ENCODE peak calls at places on chromosomes 12 and 14, in five cellular contexts. U is dorsolateral prefrontal cortex, B is type B pancreatic cell, K is WTC11, L is thyroid gland. S is an unnamed sample.

GRCh38 chr12:47190271-47190750 is 110.6 kb upstream of the AMIGO2 start:
- DNase-seq in B (no peak), L (no peak), K (no peak), U (no peak), S (no peak)

GRCh38 chr14:103118663-103119404 is 4.4 kb upstream of the TNFAIP2 start:
- DNase-seq in B (no peak), K (no peak), U (no peak), L (no peak), S (no peak)

GRCh38 chr14:56814468-56815074 is 4.3 kb upstream of the OTX2 start:
- DNase-seq in L (no peak), K (no peak), U (no peak), B (no peak), S (no peak)

GRCh38 chr14:65170768-65171251 is 68.5 kb upstream of the MAX start:
- DNase-seq in U (peak; percentile 78), B (no peak), L (peak; percentile 8), K (peak; percentile 65), S (peak; percentile 52)

GRCh38 chr14:94570440-94570839 is 9.2 kb downstream of the SERPINA4 start:
- DNase-seq in L (no peak), U (no peak), B (no peak), K (no peak), S (no peak)

GRCh38 chr14:23033801-23034497 is 751 bp downstream of the PSMB5 start:
- DNase-seq in U (no peak), L (no peak), K (no peak), B (no peak), S (no peak)

GRCh38 chr12:14892726-14893442 is 7.2 kb upstream of the MGP start:
- DNase-seq in U (peak; percentile 40), B (no peak), K (no peak), L (peak; percentile 53), S (no peak)

GRCh38 chr12:15648564-15648963 is 140.6 kb downstream of the EPS8 start:
- DNase-seq in B (no peak), L (no peak), U (no peak), K (no peak), S (no peak)

GRCh38 chr14:95258156-95258555 is 61.6 kb downstream of the CLMN start:
- DNase-seq in K (no peak), L (no peak), B (no peak), U (no peak), S (no peak)

GRCh38 chr14:69999246-69999645 is 120.0 kb downstream of the SMOC1 start:
- DNase-seq in B (no peak), L (no peak), K (no peak), U (no peak), S (no peak)

GRCh38 chr14:68669101-68669500 is 123.8 kb downstream of the ZFP36L1 start:
- DNase-seq in L (no peak), K (no peak), U (no peak), B (no peak), S (no peak)

GRCh38 chr12:110345176-110345651 is 58.3 kb downstream of the ANAPC7 start:
- DNase-seq in L (peak; percentile 84), B (no peak), K (no peak), U (no peak), S (no peak)

GRCh38 chr12:47527816-47528215 is 178.0 kb downstream of the RPAP3 start:
- DNase-seq in L (no peak), K (no peak), U (no peak), B (no peak), S (no peak)

GRCh38 chr12:41801261-41801660 is 343.4 kb downstream of the GXYLT1 start:
- DNase-seq in K (no peak), B (no peak), U (no peak), L (no peak), S (no peak)

GRCh38 chr12:41795066-41795465 is 349.6 kb downstream of the GXYLT1 start:
- DNase-seq in K (no peak), L (no peak), B (no peak), U (no peak), S (no peak)

GRCh38 chr12:41794341-41794740 is 350.3 kb downstream of the GXYLT1 start:
- DNase-seq in K (no peak), B (no peak), U (no peak), L (no peak), S (no peak)

GRCh38 chr12:41795910-41796309 is 348.8 kb downstream of the GXYLT1 start:
- DNase-seq in L (no peak), K (peak; percentile 55), B (no peak), U (no peak), S (peak; percentile 51)
- TF ChIP-seq CTCF in L (no peak), K (no peak), B (peak; percentile 53), U (no peak), S (no peak)

GRCh38 chr14:71320107-71320733 is 413.0 kb downstream of the PCNX1 start:
- DNase-seq in B (peak; percentile 98), K (peak; percentile 98), L (peak; percentile 99), U (peak; percentile 99), S (peak; percentile 98)

GRCh38 chr14:71324767-71325272 is 417.6 kb downstream of the PCNX1 start:
- DNase-seq in B (no peak), K (no peak), L (no peak), U (no peak), S (no peak)

GRCh38 chr14:71321556-71322315 is 414.5 kb downstream of the PCNX1 start:
- DNase-seq in K (no peak), L (peak; percentile 13), U (no peak), B (no peak), S (no peak)

GRCh38 chr14:71320734-71321555 is 413.7 kb downstream of the PCNX1 start:
- DNase-seq in K (peak; percentile 51), L (peak; percentile 73), B (peak; percentile 76), U (peak; percentile 74), S (peak; percentile 57)

GRCh38 chr14:71322660-71323250 is 415.5 kb downstream of the PCNX1 start:
- DNase-seq in U (no peak), K (no peak), B (no peak), L (peak; percentile 8), S (no peak)
- TF ChIP-seq CTCF in U (peak; percentile 41), K (no peak), B (peak; percentile 34), L (no peak), S (no peak)

GRCh38 chr12:131603106-131604033 is 107.5 kb upstream of the SFSWAP start:
- DNase-seq in K (no peak), U (no peak), L (no peak), B (no peak), S (no peak)
- TF ChIP-seq CTCF in K (no peak), U (no peak), L (no peak), B (no peak), S (no peak)

GRCh38 chr12:69068431-69068830 is 135.5 kb upstream of the CPM start:
- DNase-seq in K (no peak), L (no peak), B (no peak), U (no peak), S (no peak)

GRCh38 chr12:69065804-69066203 is 132.8 kb upstream of the CPM start:
- DNase-seq in B (no peak), K (no peak), L (no peak), U (no peak), S (no peak)

GRCh38 chr12:69066420-69067373 is 133.7 kb upstream of the CPM start:
- DNase-seq in L (peak; percentile 30), B (no peak), K (no peak), U (no peak), S (no peak)

GRCh38 chr12:69069479-69069878 is 136.5 kb upstream of the CPM start:
- DNase-seq in K (no peak), L (no peak), B (no peak), U (no peak), S (no peak)

GRCh38 chr12:69067713-69068112 is 134.7 kb upstream of the CPM start:
- DNase-seq in L (no peak), B (no peak), U (no peak), K (no peak), S (no peak)
- TF ChIP-seq CTCF in L (no peak), B (no peak), U (no peak), K (no peak), S (no peak)

DNA sequence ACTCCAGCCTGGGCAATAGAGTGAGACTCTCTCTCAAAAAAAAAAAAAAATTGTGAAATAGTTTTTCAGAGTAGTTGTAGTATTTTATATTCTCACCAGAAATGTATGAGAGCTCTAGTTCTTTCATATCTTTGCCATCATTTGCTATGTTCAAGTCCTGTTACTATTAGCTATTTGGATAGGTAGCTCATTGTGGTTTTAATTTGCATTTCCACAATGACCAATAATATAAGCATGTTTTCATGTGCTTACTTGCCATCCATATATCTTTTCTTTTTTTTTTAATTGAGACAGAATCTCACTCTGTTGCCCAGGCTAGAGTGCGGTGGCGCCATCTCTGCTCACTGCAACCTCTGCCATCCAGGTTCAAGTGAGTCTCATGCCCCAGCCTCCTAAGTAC is 8.4 kb upstream of the RIPK3 start:
- DNase-seq in B (no peak), K (no peak), U (no peak), L (no peak), S (no peak)
- TF ChIP-seq CTCF in B (no peak), K (no peak), U (no peak), L (no peak), S (no peak)

GRCh38 chr12:57553343-57554202 is 3.7 kb downstream of the KIF5A start:
- DNase-seq in B (no peak), K (no peak), L (no peak), U (no peak), S (peak; percentile 84)

GRCh38 chr12:57552306-57552651 is 2.4 kb downstream of the KIF5A start:
- DNase-seq in K (no peak), U (no peak), L (no peak), B (no peak), S (no peak)

GRCh38 chr12:57554453-57554852 is 4.6 kb downstream of the KIF5A start:
- DNase-seq in U (no peak), K (no peak), L (no peak), B (no peak), S (no peak)

GRCh38 chr12:57551637-57552305 is 1.9 kb downstream of the KIF5A start:
- DNase-seq in B (no peak), U (no peak), L (no peak), K (no peak), S (no peak)

DNA sequence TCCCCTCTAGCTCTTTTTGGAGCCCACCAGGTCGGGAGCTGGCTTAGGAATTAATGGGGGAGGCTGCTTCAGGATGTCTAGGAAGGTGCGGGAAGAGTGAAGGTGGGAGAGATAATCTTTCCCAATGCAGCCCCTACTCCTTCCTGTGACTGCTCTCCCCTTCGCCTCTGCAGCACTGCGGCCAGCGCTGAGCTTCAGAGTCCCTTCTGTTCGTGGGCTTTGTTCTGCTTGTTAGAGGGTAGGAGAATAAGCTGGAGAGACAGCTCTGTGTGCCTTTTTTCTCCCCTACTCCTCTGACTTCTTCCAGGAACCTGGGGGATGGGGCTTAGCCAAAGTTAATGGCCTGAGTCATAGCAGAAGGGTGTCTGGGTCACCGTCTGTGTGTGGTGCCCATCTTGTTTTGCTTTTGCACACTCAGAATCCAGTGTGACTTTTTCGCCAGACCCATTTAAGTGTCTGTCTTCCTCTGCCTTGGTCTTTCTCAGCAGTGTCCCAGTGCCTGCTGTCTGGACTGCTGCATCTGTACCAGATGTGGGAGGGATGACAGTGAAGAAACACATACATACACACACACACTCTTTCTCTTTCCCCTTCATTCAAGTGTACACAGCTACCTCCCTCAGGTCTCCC is 3.0 kb downstream of the KIF5A start:
- DNase-seq in B (no peak), K (no peak), L (no peak), U (no peak), S (no peak)
- TF ChIP-seq CTCF in B (no peak), K (no peak), L (no peak), U (no peak), S (no peak)

GRCh38 chr12:108832730-108833354 is 24.5 kb downstream of the SSH1 start:
- DNase-seq in U (no peak), L (peak; percentile 31), B (no peak), K (no peak), S (no peak)
- TF ChIP-seq CTCF in U (no peak), L (no peak), B (no peak), K (no peak), S (no peak)

GRCh38 chr12:49298160-49298559 is 3.2 kb downstream of the PRPH start:
- DNase-seq in K (no peak), B (no peak), L (no peak), U (no peak), S (no peak)
- TF ChIP-seq CTCF in K (no peak), B (no peak), L (no peak), U (no peak), S (no peak)

S was measured in glutamatergic neuron.